ENCODE peak calls at places on chromosomes 6 and 20, in eight cellular contexts. S, Y, E, H, U, D, A and T are unnamed samples.
A peak's percentile ranks its signal among the peaks of the same experiment; 100 is the strongest.

GRCh38 chr6:152351742-152352141 is 285.4 kb downstream of the SYNE1 start:
- DNase-seq in S (no peak), Y (no peak), E (no peak), H (no peak), U (no peak), D (no peak), A (no peak), T (no peak)

GRCh38 chr6:5996701-5997419 is 9.9 kb downstream of the NRN1 start:
- DNase-seq in S (no peak), Y (peak; percentile 62), E (peak; percentile 84), H (peak; percentile 80), U (peak; percentile 44), D (no peak), A (no peak), T (no peak)

GRCh38 chr20:47490795-47491194 is 10.9 kb upstream of the NCOA3 start:
- DNase-seq in S (no peak), Y (no peak), E (no peak), H (no peak), U (peak; percentile 65), D (no peak), A (no peak), T (no peak)

GRCh38 chr20:38930242-38930569 is 4.0 kb downstream of the FAM83D start:
- DNase-seq in S (no peak), Y (no peak), E (no peak), H (no peak), U (no peak), D (no peak), A (no peak), T (no peak)

GRCh38 chr6:2157441-2158127 is 87.8 kb downstream of the GMDS start:
- DNase-seq in S (no peak), Y (no peak), E (no peak), H (peak; percentile 67), U (no peak), D (no peak), A (no peak), T (no peak)

GRCh38 chr6:25732468-25733198 is 21.9 kb upstream of the SLC17A4 start:
- DNase-seq in S (no peak), Y (no peak), E (peak; percentile 31), H (no peak), U (no peak), D (no peak), A (peak; percentile 15), T (no peak)

GRCh38 chr6:3962897-3963296 is 113.7 kb downstream of the FAM50B start:
- DNase-seq in S (no peak), Y (no peak), E (no peak), H (peak; percentile 54), U (no peak), D (no peak), A (no peak), T (no peak)

GRCh38 chr20:50017160-50017559 is 34.4 kb downstream of the SNAI1 start:
- DNase-seq in S (no peak), Y (no peak), E (no peak), H (no peak), U (no peak), D (no peak), A (no peak), T (no peak)

GRCh38 chr6:166656269-166657206 is 29.5 kb upstream of the RPS6KA2 start:
- DNase-seq in S (no peak), Y (no peak), E (peak; percentile 84), H (peak; percentile 19), U (no peak), D (no peak), A (peak; percentile 44), T (no peak)

GRCh38 chr6:16302721-16303552 is 64.5 kb downstream of the GMPR start:
- DNase-seq in S (no peak), Y (no peak), E (peak; percentile 75), H (no peak), U (no peak), D (no peak), A (no peak), T (no peak)

GRCh38 chr20:23570178-23570577 is 1.9 kb upstream of the CST9L start:
- DNase-seq in S (no peak), Y (no peak), E (no peak), H (no peak), U (no peak), D (no peak), A (no peak), T (no peak)